ENCODE peak calls at places on chromosomes 16 and 17, in four cellular contexts. W, B, E and U are unnamed samples.

GRCh38 chr17:40598928-40599627 is 33.8 kb upstream of the CCR7 start:
- DNase-seq in B (no peak), W (no peak), E (no peak), U (peak)

GRCh38 chr17:50923611-50924010 is 57.5 kb upstream of the TOB1 start:
- DNase-seq in E (no peak), B (no peak), W (no peak), U (no peak)

GRCh38 chr17:82333279-82334171 is at the start of gene SECTM1:
- DNase-seq in W (peak), E (peak), B (peak), U (peak)

GRCh38 chr17:66345264-66345663 is 42.9 kb downstream of the PRKCA start:
- DNase-seq in W (no peak), B (no peak), E (no peak), U (no peak)

GRCh38 chr17:15379659-15380058 is 38.3 kb upstream of the TEKT3 start:
- DNase-seq in W (no peak), E (no peak), B (no peak), U (no peak)

GRCh38 chr16:82671743-82672142 is 45.0 kb downstream of the CDH13 start:
- DNase-seq in W (no peak), E (no peak), B (no peak), U (no peak)

GRCh38 chr16:1527836-1528811 is 5.3 kb upstream of the TMEM204 start:
- DNase-seq in E (peak), W (no peak), B (no peak), U (no peak)

GRCh38 chr17:67021718-67022450 is 22.5 kb upstream of the CACNG1 start:
- DNase-seq in E (no peak), W (no peak), B (no peak), U (no peak)

GRCh38 chr16:83968891-83969672 is 1.0 kb downstream of the NECAB2 start:
- DNase-seq in E (no peak), W (no peak), B (no peak), U (no peak)

GRCh38 chr17:76107507-76107906 is 3.9 kb upstream of the EXOC7 start:
- DNase-seq in E (no peak), B (no peak), W (no peak), U (no peak)

GRCh38 chr17:20095366-20096080 is 86.4 kb downstream of the SPECC1 start:
- DNase-seq in E (peak), B (peak), W (peak), U (peak)

GRCh38 chr17:21302711-21303425 is 18.4 kb downstream of the MAP2K3 start:
- DNase-seq in W (no peak), E (peak), B (no peak), U (no peak)

GRCh38 chr17:43900183-43900857 is 7.0 kb downstream of the MPP2 start:
- DNase-seq in B (peak), W (peak), E (peak), U (peak)

GRCh38 chr17:49508061-49508865 is 13.2 kb downstream of the NGFR start:
- DNase-seq in B (peak), W (no peak), E (no peak), U (no peak)

GRCh38 chr16:48504216-48504615 is 105.8 kb downstream of the N4BP1 start:
- DNase-seq in B (no peak), E (no peak), W (no peak), U (no peak)